ENCODE peak calls at places on chromosomes 3 and 15, in four cellular contexts. G is T-helper 9 cell, D is RWPE1, C is AG04450. T is an unnamed sample.

GRCh38 chr15:60528530-60528929 is 49.6 kb upstream of the ICE2 start:
- DNase-seq in G (no peak), D (no peak), C (no peak), T (no peak)

GRCh38 chr15:68612979-68613740 is 34.4 kb downstream of the CORO2B start:
- DNase-seq in G (no peak), D (peak), C (no peak), T (no peak)

GRCh38 chr15:43347114-43347513 is 16.7 kb upstream of the LCMT2 start:
- DNase-seq in G (no peak), D (no peak), C (no peak), T (no peak)

GRCh38 chr15:89436560-89437311 is 59.6 kb downstream of the RHCG start:
- DNase-seq in G (no peak), D (no peak), C (no peak), T (no peak)

GRCh38 chr15:69120732-69121131 is 39.7 kb upstream of the GLCE start:
- DNase-seq in G (no peak), D (no peak), C (no peak), T (no peak)

GRCh38 chr15:97728791-97729190 is 231.7 kb upstream of the ARRDC4 start:
- DNase-seq in G (no peak), D (no peak), C (no peak), T (no peak)

GRCh38 chr3:100629728-100630127 is 20.3 kb downstream of the ADGRG7 start:
- DNase-seq in G (no peak), D (no peak), C (no peak), T (no peak)

GRCh38 chr3:5022966-5023776 is 43.9 kb downstream of the BHLHE40 start:
- DNase-seq in G (no peak), D (peak), C (peak), T (no peak)

GRCh38 chr3:86029590-86029989 is 961.4 kb downstream of the VGLL3 start:
- DNase-seq in G (no peak), D (peak), C (no peak), T (no peak)

GRCh38 chr15:68310178-68310810 is 32.7 kb downstream of the FEM1B start:
- DNase-seq in G (no peak), D (no peak), C (no peak), T (no peak)

GRCh38 chr15:79872358-79873017 is 24.3 kb downstream of the MTHFS start:
- DNase-seq in G (peak), D (no peak), C (no peak), T (peak)

GRCh38 chr15:69629631-69630161 is 177.1 kb downstream of the RPLP1 start:
- DNase-seq in G (no peak), D (no peak), C (no peak), T (no peak)

GRCh38 chr3:72907131-72907697 is 19.4 kb downstream of the GXYLT2 start:
- DNase-seq in G (no peak), D (no peak), C (no peak), T (no peak)

GRCh38 chr15:90883526-90883931 is 775 bp upstream of the FES start:
- DNase-seq in G (no peak), D (no peak), C (no peak), T (no peak)

GRCh38 chr3:10463191-10464067 is 42.0 kb downstream of the ATP2B2 start:
- DNase-seq in G (no peak), D (no peak), C (no peak), T (no peak)

GRCh38 chr3:52827866-52828376 is 2.6 kb downstream of the ITIH4 start:
- DNase-seq in G (no peak), D (no peak), C (no peak), T (no peak)

GRCh38 chr3:174776123-174776522 is 83.0 kb upstream of the NAALADL2 start:
- DNase-seq in G (no peak), D (peak), C (no peak), T (no peak)

GRCh38 chr3:195196266-195196665 is 74.7 kb downstream of the XXYLT1 start:
- DNase-seq in G (no peak), D (peak), C (no peak), T (no peak)

GRCh38 chr15:73647259-73648026 is 14.3 kb upstream of the NPTN start:
- DNase-seq in G (no peak), D (no peak), C (no peak), T (no peak)

GRCh38 chr3:16085410-16085809 is 89.1 kb upstream of the GALNT15 start:
- DNase-seq in G (no peak), D (no peak), C (no peak), T (no peak)

GRCh38 chr3:37662708-37663107 is 199.0 kb upstream of the CTDSPL start:
- DNase-seq in G (no peak), D (no peak), C (no peak), T (no peak)

GRCh38 chr15:62135532-62136134 is 29.5 kb downstream of the C2CD4B start:
- DNase-seq in G (no peak), D (no peak), C (no peak), T (no peak)

GRCh38 chr15:69096197-69096596 is 64.2 kb upstream of the GLCE start:
- DNase-seq in G (no peak), D (no peak), C (no peak), T (no peak)

GRCh38 chr15:64780600-64781156 is 5.3 kb upstream of the RBPMS2 start:
- DNase-seq in G (no peak), D (no peak), C (no peak), T (no peak)

GRCh38 chr15:84819291-84819768 is 2.2 kb downstream of the ALPK3 start:
- DNase-seq in G (no peak), D (no peak), C (no peak), T (no peak)

GRCh38 chr3:113948015-113948917 is 453 bp downstream of the ZDHHC23 start:
- DNase-seq in G (peak), D (peak), C (no peak), T (peak)

GRCh38 chr15:81276967-81277366 is 47.0 kb downstream of the STARD5 start:
- DNase-seq in G (no peak), D (no peak), C (no peak), T (no peak)

GRCh38 chr15:26971303-26972018 is 480 bp downstream of the GABRG3 start:
- DNase-seq in G (no peak), D (no peak), C (no peak), T (no peak)

GRCh38 chr15:25887870-25888269 is 24.7 kb upstream of the ATP10A start:
- DNase-seq in G (no peak), D (no peak), C (no peak), T (no peak)

GRCh38 chr15:68027388-68027787 is 26.7 kb upstream of the PIAS1 start:
- DNase-seq in G (no peak), D (no peak), C (no peak), T (no peak)

GRCh38 chr15:93024716-93025624 is 64.0 kb downstream of the RGMA start:
- DNase-seq in G (no peak), D (no peak), C (no peak), T (no peak)

GRCh38 chr3:98730338-98730737 is 32.8 kb upstream of the ST3GAL6 start:
- DNase-seq in G (no peak), D (peak), C (no peak), T (no peak)

GRCh38 chr15:45340429-45340828 is 37.9 kb downstream of the GATM start:
- DNase-seq in G (no peak), D (no peak), C (no peak), T (no peak)

GRCh38 chr3:12175844-12176453 is 17.2 kb upstream of the TIMP4 start:
- DNase-seq in G (no peak), D (peak), C (no peak), T (no peak)

GRCh38 chr15:70442211-70442610 is 321.1 kb downstream of the UACA start:
- DNase-seq in G (no peak), D (no peak), C (no peak), T (no peak)

GRCh38 chr15:62400778-62401177 is 235.7 kb upstream of the C2CD4B start:
- DNase-seq in G (no peak), D (no peak), C (no peak), T (no peak)

T was measured in activated CD4-positive, alpha-beta T cell treated with anti-CD3 and anti-CD28 coated beads, Interleukin-2, amount 50 U/mL, for 4 hours.